ENCODE peak calls at places on chromosomes 11 and 22, in four cellular contexts. T is colonic mucosa, X is dorsolateral prefrontal cortex, H is OCI-LY7. I is an unnamed sample.

GRCh38 chr11:27464155-27464759 is 8.3 kb downstream of the LGR4 start:
- DNase-seq in T (peak), X (no peak), H (no peak), I (no peak)

GRCh38 chr11:74185695-74186094 is 14.6 kb downstream of the PPME1 start:
- DNase-seq in T (no peak), X (no peak), H (no peak), I (no peak)

GRCh38 chr22:40499187-40499753 is 128.9 kb downstream of the SGSM3 start:
- DNase-seq in T (no peak), X (no peak), H (no peak), I (peak)

GRCh38 chr11:119421351-119421750 is 1.6 kb downstream of the THY1 start:
- DNase-seq in T (no peak), X (no peak), H (no peak), I (no peak)

GRCh38 chr11:60855726-60856633 is at the start of gene PTGDR2:
- DNase-seq in T (peak), X (no peak), H (no peak), I (no peak)

GRCh38 chr11:61161190-61162091 is at the start of gene VPS37C:
- DNase-seq in T (peak), X (peak), H (peak), I (peak)

GRCh38 chr11:11036185-11037161 is 178.6 kb upstream of the ZBED5 start:
- DNase-seq in T (peak), X (no peak), H (peak), I (peak)

GRCh38 chr11:15941206-15941770 is 415.1 kb downstream of the SOX6 start:
- DNase-seq in T (no peak), X (no peak), H (no peak), I (peak)

GRCh38 chr11:97860237-97860636 is 1160.5 kb upstream of the CNTN5 start:
- DNase-seq in T (no peak), X (no peak), H (no peak), I (no peak)

DNA sequence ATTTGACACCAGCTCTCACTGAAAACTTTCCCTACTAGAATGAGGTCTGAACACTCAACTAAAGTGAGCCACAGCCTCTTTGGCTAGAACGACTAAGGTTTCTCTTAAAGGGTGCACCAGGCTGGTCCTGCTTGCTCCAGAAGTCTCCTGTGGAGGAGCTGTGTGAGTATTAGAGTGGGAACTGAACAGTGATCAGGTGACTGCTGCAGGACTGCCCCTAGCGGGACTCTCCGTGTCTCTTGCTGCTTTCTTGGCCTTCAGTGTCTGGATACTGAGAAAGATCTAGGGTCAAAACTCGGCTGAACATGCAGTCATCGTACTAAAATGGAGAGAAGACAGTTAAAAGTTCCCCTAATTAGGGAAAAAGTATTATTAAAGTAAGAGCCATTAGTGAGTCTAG is 34.6 kb downstream of the FAM118A start:
- DNase-seq in T (no peak), X (no peak), H (no peak), I (peak)
- TF ChIP-seq CTCF in T (no peak), X (no peak), H (no peak), I (no peak)

GRCh38 chr22:41501209-41501608 is 32.3 kb downstream of the ACO2 start:
- DNase-seq in T (no peak), X (no peak), H (peak), I (peak)
- TF ChIP-seq CTCF in T (no peak), X (peak), H (peak), I (no peak)

DNA sequence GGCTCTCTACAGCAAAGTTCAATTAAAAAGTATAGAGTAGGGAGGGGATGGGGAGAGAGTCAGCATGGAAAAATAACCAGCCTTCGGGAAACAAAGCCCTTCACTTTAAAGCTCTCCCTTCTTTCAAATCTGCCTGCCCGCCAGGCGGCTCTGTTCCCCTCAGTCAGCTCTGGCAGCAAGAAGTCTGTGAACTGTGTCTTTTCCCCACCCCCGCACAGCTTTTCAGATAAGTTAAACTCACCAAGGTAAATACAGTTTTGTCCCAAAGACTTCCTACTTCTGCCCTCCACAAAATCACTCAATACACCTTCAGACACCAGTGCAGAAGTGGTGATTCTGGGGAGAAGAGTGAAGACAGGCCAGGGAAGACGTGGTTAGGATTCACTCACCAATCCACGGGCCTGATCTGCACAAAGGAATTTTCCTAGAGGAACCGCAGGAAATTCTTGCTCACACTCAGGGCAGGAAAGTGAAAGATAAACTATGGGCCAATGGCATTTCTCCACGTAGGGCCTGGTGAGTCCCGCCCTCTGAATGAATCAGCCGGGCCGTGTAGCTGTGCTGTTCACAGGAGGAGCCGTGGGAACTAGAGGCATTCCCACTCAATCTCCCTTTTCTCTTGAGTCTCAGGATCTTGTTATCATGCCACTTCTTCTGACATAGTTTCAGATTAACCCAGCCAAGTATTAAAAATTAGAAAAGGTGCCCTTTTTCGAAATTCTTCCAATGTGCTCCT is at the start of gene TRIM5:
- DNase-seq in T (peak), X (peak), H (peak), I (peak)
- TF ChIP-seq CTCF in T (peak), X (peak), H (peak), I (peak)

DNA sequence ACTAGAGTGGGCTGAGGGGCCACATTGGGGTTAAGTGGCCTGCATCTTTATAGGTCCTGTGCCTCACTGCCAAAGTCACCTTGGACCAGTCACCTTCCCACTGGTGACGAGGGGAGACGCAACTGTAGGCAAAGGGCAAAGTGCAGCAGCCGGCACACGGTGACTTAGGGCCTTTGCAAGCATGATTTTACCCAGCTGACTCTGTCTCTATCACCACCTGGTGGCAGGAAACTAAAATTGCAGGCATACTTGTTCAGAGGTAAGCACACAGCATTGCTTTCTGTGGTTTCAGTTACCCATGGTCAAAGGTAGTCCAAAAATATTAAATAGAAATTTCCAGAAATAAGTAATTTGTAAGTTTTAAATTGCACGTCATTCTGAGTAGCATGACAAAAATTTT is 1164.4 kb downstream of the BRD1 start:
- DNase-seq in T (no peak), X (no peak), H (peak), I (no peak)
- TF ChIP-seq CTCF in T (no peak), X (no peak), H (peak), I (no peak)

GRCh38 chr11:6757373-6757967 is 14.3 kb downstream of the OR2AG2 start:
- DNase-seq in T (peak), X (no peak), H (peak), I (peak)
- TF ChIP-seq CTCF in T (peak), X (peak), H (peak), I (peak)

GRCh38 chr22:48567213-48567975 is 1260.3 kb downstream of the BRD1 start:
- DNase-seq in T (no peak), X (no peak), H (no peak), I (no peak)
- TF ChIP-seq CTCF in T (no peak), X (no peak), H (no peak), I (no peak)

GRCh38 chr22:42313204-42313603 is 42.8 kb upstream of the TCF20 start:
- DNase-seq in T (no peak), X (no peak), H (peak), I (no peak)
- TF ChIP-seq CTCF in T (no peak), X (no peak), H (peak), I (no peak)

DNA sequence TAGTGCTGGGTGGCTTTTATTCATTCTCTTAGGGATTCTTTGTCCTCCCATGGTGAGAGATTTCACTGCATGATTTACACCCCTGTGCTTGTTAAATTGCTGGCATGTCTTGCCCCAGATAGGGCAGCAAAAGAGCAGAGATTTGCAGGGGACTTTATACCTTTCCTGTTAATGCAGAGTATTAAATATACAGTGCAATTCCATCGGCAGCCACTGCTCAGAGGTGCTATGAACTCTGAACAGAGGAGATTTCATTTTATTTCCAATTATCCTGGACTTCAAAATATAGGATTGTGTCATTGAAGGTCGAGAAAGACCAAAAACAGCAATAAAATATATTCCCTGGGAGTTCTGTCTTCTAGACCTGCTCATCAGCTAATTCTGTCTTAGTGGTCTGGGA is 263.4 kb upstream of the NCAM1 start:
- DNase-seq in T (no peak), X (no peak), H (no peak), I (no peak)
- TF ChIP-seq CTCF in T (no peak), X (peak), H (peak), I (no peak)

GRCh38 chr22:42399315-42400271 is 32.6 kb downstream of the NFAM1 start:
- DNase-seq in T (peak), X (no peak), H (peak), I (no peak)

GRCh38 chr22:42401562-42402334 is 30.5 kb downstream of the NFAM1 start:
- DNase-seq in T (no peak), X (no peak), H (no peak), I (no peak)

GRCh38 chr22:42397332-42398246 is 34.6 kb downstream of the NFAM1 start:
- DNase-seq in T (no peak), X (no peak), H (peak), I (peak)

GRCh38 chr22:42400811-42401547 is 31.2 kb downstream of the NFAM1 start:
- DNase-seq in T (no peak), X (no peak), H (no peak), I (no peak)

GRCh38 chr22:42396621-42397331 is 35.4 kb downstream of the NFAM1 start:
- DNase-seq in T (no peak), X (no peak), H (peak), I (peak)
- TF ChIP-seq CTCF in T (no peak), X (no peak), H (peak), I (peak)

DNA sequence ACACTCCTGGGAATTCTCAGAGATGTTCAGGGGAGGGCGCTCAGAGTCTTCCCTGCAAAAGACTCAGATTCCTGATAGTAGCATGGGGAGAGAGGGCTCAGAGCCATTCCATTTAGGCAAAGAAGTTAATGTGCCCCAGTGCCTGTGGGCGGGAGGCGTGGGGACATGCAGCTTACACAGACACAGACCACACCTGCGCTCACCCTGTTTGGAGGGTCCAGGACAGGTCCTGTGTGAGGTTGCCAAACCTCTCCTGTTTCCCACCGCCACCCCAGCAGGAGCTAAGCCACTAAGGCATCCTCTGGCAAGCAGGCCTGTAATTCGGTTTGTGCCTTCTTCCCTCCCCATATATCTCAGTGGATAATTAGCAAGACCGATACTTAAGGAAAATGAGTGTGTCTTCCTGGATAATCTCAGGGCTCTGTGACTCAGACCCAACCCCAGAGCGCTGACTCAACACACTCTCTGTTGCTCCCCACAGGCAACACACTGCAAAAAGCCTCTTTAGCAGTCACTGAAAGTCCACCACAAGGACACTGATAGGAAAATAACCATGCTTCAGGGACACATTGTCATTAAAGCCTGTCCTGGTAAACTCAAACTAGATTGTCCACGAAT is 118.9 kb upstream of the LMO1 start:
- DNase-seq in T (no peak), X (no peak), H (no peak), I (no peak)
- TF ChIP-seq CTCF in T (no peak), X (no peak), H (no peak), I (no peak)